ENCODE peak calls at places on chromosomes 13 and 19, in seven cellular contexts. I, A, W, Q, L, H and J are unnamed samples.

GRCh38 chr13:40519637-40520036 is 146.8 kb downstream of the FOXO1 start:
- DNase-seq in A (no peak), H (no peak), W (no peak), I (no peak), L (no peak), Q (no peak), J (no peak)

GRCh38 chr13:42990991-42991891 is 800 bp downstream of the EPSTI1 start:
- DNase-seq in L (no peak), W (no peak), I (peak; percentile 71), Q (no peak), H (no peak), A (no peak), J (no peak)

GRCh38 chr19:30152510-30153291 is 210.7 kb downstream of the URI1 start:
- DNase-seq in Q (no peak), I (no peak), H (no peak), W (no peak), L (no peak), A (no peak), J (no peak)

GRCh38 chr13:81745391-81745790 is 1404.5 kb upstream of the SPRY2 start:
- DNase-seq in L (no peak), H (no peak), I (no peak), Q (no peak), A (no peak), W (no peak), J (no peak)

GRCh38 chr13:98664924-98665637 is 87.4 kb downstream of the SLC15A1 start:
- DNase-seq in L (no peak), Q (no peak), A (no peak), W (no peak), H (no peak), I (no peak), J (no peak)

GRCh38 chr19:1465191-1466016 is 13.6 kb downstream of the C19orf25 start:
- DNase-seq in W (no peak), I (peak; percentile 82), A (peak; percentile 45), Q (peak; percentile 47), L (peak; percentile 78), H (no peak), J (no peak)

GRCh38 chr13:23289917-23290357 is 109.2 kb downstream of the SGCG start:
- DNase-seq in A (no peak), H (no peak), Q (peak; percentile 45), L (peak; percentile 23), I (no peak), W (no peak), J (no peak)

GRCh38 chr19:4794971-4795370 is 3.4 kb downstream of the FEM1A start:
- DNase-seq in A (no peak), L (no peak), H (no peak), I (no peak), W (no peak), Q (no peak), J (no peak)

GRCh38 chr19:56103027-56103614 is 18.0 kb downstream of the ZNF787 start:
- DNase-seq in A (no peak), W (no peak), H (no peak), L (no peak), Q (no peak), I (peak; percentile 75), J (no peak)

GRCh38 chr13:58018865-58019264 is 387.3 kb downstream of the PCDH17 start:
- DNase-seq in H (no peak), W (no peak), L (no peak), Q (no peak), I (no peak), A (no peak), J (no peak)

DNA sequence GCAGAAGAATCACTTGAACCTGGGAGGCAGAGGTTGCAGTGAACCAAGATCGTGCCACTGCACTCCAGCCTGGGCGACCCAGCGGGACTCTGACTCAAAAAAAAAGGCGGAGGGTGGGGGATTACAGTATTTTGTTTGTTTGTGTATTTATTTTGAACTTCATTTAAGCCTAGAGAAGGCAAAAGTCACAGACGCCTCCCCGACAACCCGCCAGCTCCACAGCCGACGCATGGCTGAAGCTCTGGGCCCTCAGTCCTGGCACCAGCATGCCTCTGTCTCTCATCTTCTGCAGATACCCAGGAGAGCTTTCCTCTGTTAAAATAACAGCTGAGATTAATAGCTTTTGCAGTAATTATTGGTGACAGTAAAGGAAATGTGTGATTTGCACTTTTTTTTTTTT is 17.2 kb upstream of the PDCD5 start:
- DNase-seq in Q (no peak), I (no peak), W (no peak), L (no peak), H (no peak), A (no peak), J (no peak)
- H3K4me3 ChIP-seq in Q (no peak overlapping the region), I (no peak overlapping the region), W (no peak overlapping the region), L (no peak overlapping the region), H (no peak overlapping the region), A (no peak overlapping the region), J (no peak overlapping the region)

DNA sequence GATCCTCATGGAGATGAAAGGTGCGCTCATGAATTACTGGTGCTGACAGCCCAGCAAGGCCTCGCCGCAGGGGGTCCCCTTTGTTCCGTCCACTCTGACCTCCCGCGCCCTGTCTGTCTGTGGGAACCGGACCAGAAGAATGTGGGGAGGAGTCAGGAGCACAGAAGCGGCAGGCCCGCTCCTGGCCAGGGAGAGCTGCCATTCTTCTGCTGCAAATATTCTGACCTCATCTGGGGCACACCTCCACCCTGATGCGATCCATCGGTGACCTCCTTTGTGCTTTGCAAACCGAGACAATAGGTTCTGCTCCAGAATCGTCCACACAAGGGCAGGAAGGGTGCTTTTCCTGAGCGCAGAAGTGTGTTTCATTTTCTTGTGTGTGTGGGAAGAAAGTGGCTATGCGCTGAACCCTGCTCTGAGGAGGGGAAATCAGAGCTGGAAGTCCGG is 138.0 kb downstream of the SOX1 start:
- DNase-seq in Q (no peak), A (no peak), L (no peak), H (no peak), W (no peak), I (no peak), J (no peak)
- H3K4me3 ChIP-seq in Q (no peak overlapping the region), A (no peak overlapping the region), L (no peak overlapping the region), H (no peak overlapping the region), W (no peak overlapping the region), I (no peak overlapping the region), J (no peak overlapping the region)

DNA sequence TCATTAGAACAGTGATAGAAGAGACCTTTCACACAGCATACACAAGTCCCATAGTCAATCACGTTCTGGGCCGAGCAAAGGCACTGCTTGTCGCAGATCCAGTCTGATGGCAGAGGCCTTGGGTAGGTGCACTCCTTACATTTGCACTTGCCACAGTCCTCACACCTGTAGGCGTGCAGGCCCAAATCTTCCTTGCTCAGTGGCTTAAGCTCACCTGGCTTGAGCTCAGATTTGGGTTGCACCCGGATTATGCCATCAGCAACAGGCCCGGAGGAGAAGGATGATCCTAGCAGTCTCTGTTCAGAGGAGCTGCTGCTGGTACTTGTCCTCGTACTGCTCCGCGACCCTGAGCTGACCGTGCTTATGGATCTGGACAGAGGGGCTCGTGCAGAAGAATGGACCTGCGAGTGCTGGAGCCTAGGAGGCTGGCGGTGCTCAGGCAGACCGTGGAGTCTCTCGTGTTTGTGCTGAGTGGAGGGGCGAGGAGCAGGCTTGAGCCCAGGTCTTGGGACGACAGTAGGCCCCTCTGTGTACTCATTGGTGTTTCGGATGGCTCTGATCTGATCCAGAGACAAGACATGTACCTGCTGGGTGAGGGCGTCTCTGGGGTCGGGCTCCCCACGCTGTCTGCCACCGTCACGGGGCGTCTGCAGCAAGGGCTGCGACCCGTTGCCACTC is 3.8 kb downstream of the SPRY2 start:
- DNase-seq in H (no peak), A (peak; percentile 21), Q (no peak), I (no peak), L (no peak), W (no peak), J (no peak)
- H3K4me3 ChIP-seq in H (no peak overlapping the region), A (peak overlapping the region; percentile 75), Q (peak overlapping the region; percentile 82), I (peak overlapping the region; percentile 60), L (no peak overlapping the region), W (no peak overlapping the region), J (no peak overlapping the region)

GRCh38 chr19:51798958-51799310 is 4.0 kb downstream of the FPR3 start:
- DNase-seq in H (no peak), L (peak; percentile 54), Q (no peak), A (peak; percentile 11), W (no peak), I (no peak), J (no peak)
- H3K4me3 ChIP-seq in H (no peak overlapping the region), L (no peak overlapping the region), Q (peak overlapping the region; percentile 27), A (no peak overlapping the region), W (no peak overlapping the region), I (no peak overlapping the region), J (no peak overlapping the region)

DNA sequence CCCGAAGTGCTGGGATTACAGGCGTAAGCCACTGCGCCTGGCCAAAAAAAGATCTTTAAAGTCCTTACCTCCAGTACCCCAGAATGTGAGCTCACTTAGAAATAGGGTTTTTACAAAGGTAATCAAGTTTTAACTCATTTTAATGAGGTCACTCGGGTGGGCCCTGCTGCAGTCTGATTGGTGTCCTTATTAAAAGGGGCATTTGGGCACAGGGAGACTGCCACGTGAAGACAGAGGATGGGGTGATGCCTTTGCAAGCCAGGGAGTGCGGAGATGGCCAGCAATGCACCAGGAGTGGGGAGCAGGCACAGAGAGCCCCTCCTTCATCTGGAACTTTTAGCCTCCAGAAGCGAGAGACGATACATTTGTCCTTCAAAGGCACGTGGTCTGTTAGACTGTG is 11.7 kb downstream of the NKPD1 start:
- DNase-seq in I (no peak), H (no peak), L (no peak), A (no peak), Q (no peak), W (no peak), J (no peak)
- H3K4me3 ChIP-seq in I (no peak overlapping the region), H (no peak overlapping the region), L (no peak overlapping the region), A (no peak overlapping the region), Q (no peak overlapping the region), W (no peak overlapping the region), J (no peak overlapping the region)

GRCh38 chr13:49411353-49411752 is 32.5 kb downstream of the CAB39L start:
- DNase-seq in H (no peak), Q (no peak), L (no peak), I (no peak), A (no peak), W (no peak), J (no peak)

GRCh38 chr13:49407936-49408335 is 35.9 kb downstream of the CAB39L start:
- DNase-seq in A (no peak), W (no peak), L (no peak), I (no peak), H (no peak), Q (no peak), J (no peak)

GRCh38 chr13:49409008-49409407 is 34.9 kb downstream of the CAB39L start:
- DNase-seq in Q (no peak), A (no peak), I (no peak), H (no peak), L (no peak), W (no peak), J (no peak)

GRCh38 chr13:49410477-49410876 is 33.4 kb downstream of the CAB39L start:
- DNase-seq in H (no peak), L (no peak), I (no peak), Q (no peak), W (no peak), A (no peak), J (no peak)

DNA sequence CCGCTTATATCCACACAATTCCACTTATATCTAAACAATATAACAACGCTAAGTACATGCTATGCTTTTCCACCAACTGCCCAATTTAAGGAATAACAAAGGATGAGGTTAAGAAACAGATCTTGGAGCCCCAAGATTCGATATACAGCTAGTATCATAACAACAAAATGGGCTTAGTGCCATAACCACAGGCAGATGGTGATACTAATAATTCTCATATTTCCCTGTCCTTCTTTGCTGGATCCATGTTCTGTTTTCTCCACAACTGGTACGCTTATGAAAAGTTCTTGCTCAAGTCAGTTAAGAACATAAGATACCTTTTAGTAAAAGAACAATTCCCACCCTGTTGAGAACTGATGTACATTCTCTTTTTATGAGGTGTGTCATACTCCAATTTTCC is 33.9 kb downstream of the CAB39L start:
- DNase-seq in L (no peak), H (no peak), A (no peak), W (no peak), I (no peak), Q (peak; percentile 20), J (no peak)
- H3K4me3 ChIP-seq in L (no peak overlapping the region), H (no peak overlapping the region), A (no peak overlapping the region), W (no peak overlapping the region), I (no peak overlapping the region), Q (no peak overlapping the region), J (no peak overlapping the region)